ENCODE peak calls at places on chromosomes 12 and 14, in four cellular contexts. M is adipocyte; T is CD8-positive, alpha-beta memory T cell; B is fibroblast of lung. W is an unnamed sample.
A peak's percentile ranks its signal among the peaks of the same experiment; 100 is the strongest.

GRCh38 chr12:13074396-13075113 is 28.9 kb downstream of the GSG1 start:
- DNase-seq in M (no peak), T (no peak), B (peak; percentile 73), W (no peak)

GRCh38 chr14:22052795-22053194 is 379.2 kb upstream of the OR4E1 start:
- DNase-seq in M (no peak), T (no peak), B (no peak), W (no peak)

GRCh38 chr12:6917491-6918231 is 3.3 kb downstream of the ENO2 start:
- DNase-seq in M (no peak), T (no peak), B (peak; percentile 79), W (no peak)

GRCh38 chr14:91835197-91835919 is 32.0 kb downstream of the TC2N start:
- DNase-seq in M (no peak), T (no peak), B (no peak), W (no peak)

GRCh38 chr12:1277905-1278304 is 286.9 kb downstream of the ERC1 start:
- DNase-seq in M (no peak), T (peak; percentile 2), B (no peak), W (no peak)

GRCh38 chr14:50139192-50139591 is 22.8 kb upstream of the VCPKMT start:
- DNase-seq in M (peak; percentile 1), T (no peak), B (peak; percentile 32), W (no peak)

GRCh38 chr14:70018713-70019201 is 139.5 kb downstream of the SMOC1 start:
- DNase-seq in M (peak; percentile 44), T (no peak), B (peak; percentile 16), W (peak; percentile 67)

GRCh38 chr12:54631988-54632728 is 2.5 kb downstream of the LACRT start:
- DNase-seq in M (no peak), T (no peak), B (no peak), W (no peak)

GRCh38 chr14:61512026-61512425 is 183.3 kb upstream of the HIF1A start:
- DNase-seq in M (peak; percentile 67), T (no peak), B (no peak), W (no peak)

GRCh38 chr12:124461851-124462623 is 105.4 kb downstream of the NCOR2 start:
- DNase-seq in M (no peak), T (no peak), B (no peak), W (no peak)

GRCh38 chr14:59126714-59127436 is 61.6 kb upstream of the DAAM1 start:
- DNase-seq in M (peak; percentile 82), T (no peak), B (peak; percentile 51), W (no peak)

GRCh38 chr12:6114476-6114870 is 10.0 kb downstream of the VWF start:
- DNase-seq in M (no peak), T (no peak), B (no peak), W (no peak)

GRCh38 chr12:94659531-94659930 is 9.2 kb upstream of the TMCC3 start:
- DNase-seq in M (no peak), T (no peak), B (no peak), W (no peak)

GRCh38 chr14:51821822-51822221 is 38.6 kb upstream of the GNG2 start:
- DNase-seq in M (peak; percentile 77), T (no peak), B (peak; percentile 23), W (no peak)

GRCh38 chr12:46959484-46959883 is 119.9 kb upstream of the PCED1B start:
- DNase-seq in M (peak; percentile 73), T (no peak), B (peak; percentile 84), W (peak; percentile 79)

GRCh38 chr12:121534495-121535148 is 46.2 kb downstream of the KDM2B start:
- DNase-seq in M (no peak), T (peak; percentile 60), B (no peak), W (no peak)

GRCh38 chr12:68821357-68822188 is 13.6 kb downstream of the MDM2 start:
- DNase-seq in M (no peak), T (no peak), B (no peak), W (no peak)

GRCh38 chr14:101734241-101734847 is 27.2 kb upstream of the PPP2R5C start:
- DNase-seq in M (no peak), T (no peak), B (no peak), W (no peak)

GRCh38 chr12:59041241-59042121 is 121.2 kb upstream of the LRIG3 start:
- DNase-seq in M (peak; percentile 96), T (no peak), B (peak; percentile 96), W (no peak)

GRCh38 chr12:122865268-122866231 is 30.3 kb downstream of the HIP1R start:
- DNase-seq in M (no peak), T (no peak), B (no peak), W (no peak)

GRCh38 chr12:5030066-5030465 is 13.6 kb upstream of the KCNA5 start:
- DNase-seq in M (no peak), T (no peak), B (no peak), W (no peak)
- H3K4me3 ChIP-seq in M (no peak overlapping the region), T (no peak overlapping the region), B (no peak overlapping the region), W (no peak overlapping the region)

GRCh38 chr14:105517096-105517495 is 9.3 kb upstream of the TMEM121 start:
- DNase-seq in M (no peak), T (no peak), B (peak; percentile 16), W (no peak)
- H3K4me1 ChIP-seq in M (no peaks in the 10 kb centered on the region), T (no peaks in the 10 kb centered on the region), B (no peaks in the 10 kb centered on the region), W (no peaks in the 10 kb centered on the region)

GRCh38 chr14:39956372-39956771 is 524.1 kb upstream of the FBXO33 start:
- DNase-seq in M (no peak), T (no peak), B (no peak), W (no peak)

GRCh38 chr14:39957987-39958386 is 525.8 kb upstream of the FBXO33 start:
- DNase-seq in M (no peak), T (no peak), B (no peak), W (no peak)

GRCh38 chr14:39957290-39957689 is 525.1 kb upstream of the FBXO33 start:
- DNase-seq in M (no peak), T (no peak), B (no peak), W (no peak)
- H3K4me3 ChIP-seq in M (no peak overlapping the region), T (no peak overlapping the region), B (no peak overlapping the region), W (no peak overlapping the region)

DNA sequence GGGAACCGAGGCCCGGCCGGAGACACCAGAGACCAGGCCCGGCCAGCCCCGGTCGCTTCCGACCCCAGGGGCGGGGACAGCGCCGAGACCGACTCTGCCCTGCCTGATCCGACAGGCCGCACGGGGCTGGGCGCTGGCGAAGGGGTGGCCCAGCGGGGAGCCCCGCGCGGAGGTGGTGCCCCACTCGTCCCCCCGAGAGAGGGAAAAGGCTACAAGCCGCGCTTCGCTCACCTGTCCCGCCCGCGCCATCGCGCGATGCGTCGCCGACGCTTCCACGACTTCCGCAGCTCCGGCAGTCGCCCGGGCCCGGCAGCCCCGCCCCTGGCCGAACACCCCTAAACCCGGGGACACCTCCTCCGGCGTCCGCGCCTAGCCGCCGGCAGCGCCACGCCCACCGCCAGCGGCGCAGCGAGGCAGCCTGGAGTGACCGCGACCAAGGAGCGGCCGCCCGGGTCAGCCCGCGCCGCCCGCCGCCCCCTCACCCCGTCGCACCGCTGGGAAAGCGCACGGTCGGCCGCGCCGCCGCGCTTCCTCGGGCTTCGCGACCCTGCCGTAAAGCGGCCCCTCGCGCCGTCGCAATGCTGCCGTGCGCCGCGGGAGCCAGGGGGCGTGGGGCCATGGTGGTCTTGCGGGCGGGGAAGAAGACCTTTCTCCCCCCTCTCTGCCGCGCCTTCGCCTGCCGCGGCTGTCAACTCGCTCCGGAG is at the start of the genes BAG5 and COA8:
- DNase-seq in M (peak; percentile 92), T (peak; percentile 79), B (peak; percentile 90), W (peak; percentile 82)
- H3K4me1 ChIP-seq in M (peaks cover 46% of the 10 kb centered on the region), T (peaks cover 41% of the 10 kb centered on the region), B (peaks cover 10% of the 10 kb centered on the region), W (peaks cover 53% of the 10 kb centered on the region)

DNA sequence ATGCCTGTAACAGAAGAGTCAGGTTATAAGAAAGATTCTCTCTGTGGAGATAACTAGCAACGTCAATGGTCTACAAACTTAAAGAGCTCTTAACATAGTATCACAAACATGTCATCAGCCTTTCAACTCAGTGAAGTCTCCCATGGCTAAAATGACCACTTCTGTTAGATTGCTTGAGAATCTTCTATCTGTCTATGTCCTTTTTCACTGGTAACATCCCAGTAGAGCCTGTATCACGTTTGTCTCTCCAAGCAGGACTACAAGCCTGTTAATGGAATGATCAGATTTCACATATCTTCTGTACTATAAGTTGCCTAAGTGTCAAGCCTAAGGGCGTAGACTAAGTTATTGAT is 50.7 kb downstream of the SLC2A13 start:
- DNase-seq in M (no peak), T (no peak), B (peak; percentile 7), W (no peak)
- H3K4me3 ChIP-seq in M (peak overlapping the region; percentile 63), T (no peak overlapping the region), B (no peak overlapping the region), W (no peak overlapping the region)

DNA sequence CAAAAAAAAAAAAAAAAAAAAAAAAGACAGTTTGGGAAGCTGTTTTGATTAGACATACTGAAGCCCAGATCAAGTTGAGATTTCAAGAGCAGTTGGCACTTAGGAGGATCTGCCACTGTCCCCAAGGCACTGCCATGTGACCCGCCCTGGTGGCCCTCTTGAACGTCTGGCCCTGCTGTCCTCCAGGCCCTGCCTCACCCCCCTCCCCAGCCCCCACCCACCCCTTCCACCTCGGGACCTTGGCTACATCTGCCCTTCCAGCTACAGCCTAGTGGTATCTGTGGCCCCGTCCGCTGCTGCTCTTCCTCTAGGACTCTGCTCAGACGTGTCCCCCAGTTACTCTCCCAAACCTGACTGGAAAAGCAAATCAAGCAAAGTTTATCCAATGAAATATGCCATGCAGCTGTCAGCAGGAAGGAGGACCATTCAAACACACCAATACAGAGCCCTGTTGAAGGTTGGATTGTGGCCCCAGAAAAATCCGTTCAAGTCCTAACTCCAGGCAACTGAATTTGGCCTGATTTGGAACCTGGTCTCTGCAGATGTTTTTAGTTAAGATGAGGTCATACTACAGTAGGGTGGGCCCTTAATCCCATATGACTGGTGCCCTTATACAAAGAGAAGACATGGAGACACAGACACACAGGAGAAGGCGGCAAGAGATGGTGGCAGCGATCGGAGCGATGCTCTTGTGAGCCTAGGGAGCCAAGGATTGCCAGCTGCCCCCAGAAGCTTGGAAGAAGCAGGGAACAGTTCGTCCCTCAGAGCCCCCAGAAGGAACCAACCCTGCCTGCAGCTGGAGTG is 17.7 kb downstream of the SLC25A29 start:
- DNase-seq in M (no peak), T (no peak), B (no peak), W (no peak)
- H3K4me1 ChIP-seq in M (peaks cover 28% of the 10 kb centered on the region), T (peaks cover 11% of the 10 kb centered on the region), B (peaks cover 4% of the 10 kb centered on the region), W (peaks cover 21% of the 10 kb centered on the region)

DNA sequence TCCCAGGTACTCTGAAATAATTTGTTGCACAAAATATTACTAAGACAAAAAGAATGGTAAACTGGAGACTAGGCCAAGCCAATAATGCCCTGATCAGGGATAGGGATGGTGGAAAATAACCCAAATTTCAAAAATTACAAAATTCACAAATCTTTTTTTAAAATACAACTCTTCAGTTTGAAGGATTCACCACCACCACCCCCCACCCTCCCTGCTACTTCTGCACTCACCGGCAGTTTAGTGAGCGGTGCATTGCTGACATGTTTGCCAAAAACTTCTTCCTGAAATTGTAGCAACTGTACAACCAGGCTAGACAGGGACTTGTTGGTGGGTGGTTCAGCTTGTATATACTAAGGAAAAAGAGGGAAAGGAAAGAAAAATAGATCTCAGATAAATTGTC is 2.3 kb downstream of the SMARCC2 start:
- DNase-seq in M (no peak), T (no peak), B (no peak), W (no peak)
- H3K4me3 ChIP-seq in M (no peak overlapping the region), T (no peak overlapping the region), B (peak overlapping the region; percentile 89), W (no peak overlapping the region)

W was measured in gastrocnemius medialis.